ENCODE peak calls at places on chromosomes 4 and X, in six cellular contexts. Z, J, A, O, Q and H are unnamed samples.
A peak's percentile ranks its signal among the peaks of the same experiment; 100 is the strongest.

GRCh38 chr4:8846864-8847263 is 24.8 kb downstream of the HMX1 start:
- DNase-seq in A (no peak), Q (no peak), J (no peak), Z (no peak), O (no peak), H (no peak)

GRCh38 chr4:183099537-183100297 is 660 bp downstream of the WWC2 start:
- DNase-seq in A (no peak), O (peak; percentile 3), J (peak; percentile 54), Z (peak; percentile 13), Q (no peak), H (no peak)

GRCh38 chrX:85922821-85923220 is 124.5 kb downstream of the CHM start:
- DNase-seq in Z (no peak), A (no peak), J (no peak), O (no peak), Q (no peak), H (no peak)

GRCh38 chr4:1589098-1589497 is 95.0 kb downstream of the FAM53A start:
- DNase-seq in O (no peak), Z (no peak), A (no peak), Q (no peak), J (no peak), H (no peak)

GRCh38 chr4:42345962-42346544 is 51.2 kb upstream of the SHISA3 start:
- DNase-seq in J (no peak), Z (no peak), Q (no peak), O (no peak), A (no peak), H (no peak)

GRCh38 chr4:120007171-120007894 is 59.3 kb downstream of the MAD2L1 start:
- DNase-seq in O (no peak), Z (no peak), A (no peak), J (no peak), Q (peak; percentile 53), H (no peak)

GRCh38 chr4:161990721-161991120 is 173.1 kb downstream of the FSTL5 start:
- DNase-seq in A (no peak), O (no peak), J (no peak), Z (no peak), Q (no peak), H (no peak)

GRCh38 chr4:68304731-68305130 is 45.2 kb downstream of the YTHDC1 start:
- DNase-seq in O (no peak), Q (no peak), J (no peak), Z (no peak), A (no peak), H (no peak)

GRCh38 chr4:139015948-139016451 is 419 bp downstream of the NOCT start:
- DNase-seq in A (peak; percentile 11), Q (peak; percentile 9), Z (peak; percentile 66), O (peak; percentile 27), J (peak; percentile 56), H (peak; percentile 30)

GRCh38 chr4:11418610-11419009 is 10.1 kb downstream of the HS3ST1 start:
- DNase-seq in A (no peak), J (no peak), O (no peak), Q (no peak), Z (no peak), H (no peak)

GRCh38 chr4:88600129-88600849 is 8.0 kb downstream of the HERC3 start:
- DNase-seq in Z (no peak), Q (no peak), J (no peak), O (no peak), A (no peak), H (no peak)

GRCh38 chr4:76677571-76678326 is 220.2 kb downstream of the SOWAHB start:
- DNase-seq in Z (no peak), O (no peak), J (peak; percentile 63), A (no peak), Q (no peak), H (no peak)

GRCh38 chr4:156888762-156889161 is 82.8 kb downstream of the PDGFC start:
- DNase-seq in A (no peak), O (no peak), Q (no peak), Z (no peak), J (no peak), H (no peak)

GRCh38 chrX:151725338-151725614 is 9.3 kb upstream of the CNGA2 start:
- DNase-seq in Z (no peak), O (no peak), A (no peak), Q (no peak), J (no peak), H (no peak)

GRCh38 chr4:84031401-84031800 is 467.7 kb downstream of the NKX6-1 start:
- DNase-seq in A (no peak), O (no peak), J (no peak), Z (no peak), Q (no peak), H (no peak)

GRCh38 chr4:28443786-28444412 is 1583.3 kb downstream of the STIM2 start:
- DNase-seq in Z (no peak), Q (no peak), A (no peak), J (no peak), O (no peak), H (peak; percentile 73)

GRCh38 chr4:38715076-38715475 is 51.1 kb downstream of the KLF3 start:
- DNase-seq in O (no peak), Q (no peak), A (no peak), J (no peak), Z (no peak), H (no peak)

GRCh38 chr4:76708986-76709385 is 189.0 kb downstream of the SOWAHB start:
- DNase-seq in O (no peak), Q (no peak), Z (no peak), A (no peak), J (no peak), H (no peak)

GRCh38 chrX:72371405-72371804 is 65.7 kb upstream of the CITED1 start:
- DNase-seq in Q (no peak), O (no peak), Z (no peak), J (no peak), A (no peak), H (no peak)

GRCh38 chrX:82141942-82142341 is 940.0 kb downstream of the SH3BGRL start:
- DNase-seq in Z (no peak), A (no peak), J (no peak), O (peak; percentile 21), Q (no peak), H (no peak)

GRCh38 chr4:48588230-48588943 is 98.3 kb downstream of the ZAR1 start:
- DNase-seq in J (no peak), Q (no peak), Z (no peak), O (no peak), A (no peak), H (no peak)

GRCh38 chr4:8907596-8908205 is 36.1 kb upstream of the HMX1 start:
- DNase-seq in J (peak; percentile 25), Z (no peak), O (no peak), Q (no peak), A (no peak), H (no peak)

GRCh38 chrX:10326578-10326977 is 169.8 kb downstream of the CLCN4 start:
- DNase-seq in A (no peak), Q (no peak), O (no peak), Z (no peak), J (no peak), H (peak; percentile 20)

GRCh38 chr4:11585506-11585905 is 156.8 kb upstream of the HS3ST1 start:
- DNase-seq in Q (no peak), J (no peak), Z (no peak), O (no peak), A (no peak), H (no peak)